ENCODE peak calls at places on chromosome 11, in seven cellular contexts. One of them, this sample, is unnamed.

GRCh38 chr11:134283461-134284230 is 7.5 kb downstream of the GLB1L3 start:
- DNase-seq in IMR-90: no peak
- DNase-seq in AG04450: no peak
- DNase-seq in HCT116: no peak
- DNase-seq in right atrium auricular region: peak
- DNase-seq in MM.1S: no peak
- DNase-seq in K562: no peak
- DNase-seq in this sample: no peak

GRCh38 chr11:73404048-73404447 is 27.8 kb downstream of the RELT start:
- DNase-seq in IMR-90: peak
- DNase-seq in AG04450: no peak
- DNase-seq in HCT116: peak
- DNase-seq in right atrium auricular region: no peak
- DNase-seq in MM.1S: no peak
- DNase-seq in K562: peak
- DNase-seq in this sample: peak

GRCh38 chr11:789951-790350 is at the start of gene CEND1:
- DNase-seq in IMR-90: peak
- DNase-seq in AG04450: no peak
- DNase-seq in HCT116: no peak
- DNase-seq in right atrium auricular region: no peak
- DNase-seq in MM.1S: peak
- DNase-seq in K562: peak
- DNase-seq in this sample: no peak

GRCh38 chr11:9005087-9005486 is 1.3 kb upstream of the NRIP3 start:
- DNase-seq in IMR-90: no peak
- DNase-seq in AG04450: no peak
- DNase-seq in HCT116: no peak
- DNase-seq in right atrium auricular region: no peak
- DNase-seq in MM.1S: no peak
- DNase-seq in K562: no peak
- DNase-seq in this sample: no peak

GRCh38 chr11:64799256-64799924 is 3.6 kb downstream of the MAP4K2 start:
- DNase-seq in IMR-90: no peak
- DNase-seq in AG04450: no peak
- DNase-seq in HCT116: no peak
- DNase-seq in right atrium auricular region: no peak
- DNase-seq in MM.1S: no peak
- DNase-seq in K562: no peak
- DNase-seq in this sample: no peak

GRCh38 chr11:66366844-66367477 is 4.6 kb downstream of the SLC29A2 start:
- DNase-seq in IMR-90: no peak
- DNase-seq in AG04450: no peak
- DNase-seq in HCT116: no peak
- DNase-seq in right atrium auricular region: no peak
- DNase-seq in MM.1S: no peak
- DNase-seq in K562: no peak
- DNase-seq in this sample: no peak

GRCh38 chr11:26507229-26507628 is 64.8 kb downstream of the MUC15 start:
- DNase-seq in IMR-90: no peak
- DNase-seq in AG04450: no peak
- DNase-seq in HCT116: no peak
- DNase-seq in right atrium auricular region: no peak
- DNase-seq in MM.1S: no peak
- DNase-seq in K562: no peak
- DNase-seq in this sample: no peak

GRCh38 chr11:99687320-99687719 is 666.6 kb downstream of the CNTN5 start:
- DNase-seq in IMR-90: no peak
- DNase-seq in AG04450: no peak
- DNase-seq in HCT116: no peak
- DNase-seq in right atrium auricular region: no peak
- DNase-seq in MM.1S: no peak
- DNase-seq in K562: no peak
- DNase-seq in this sample: no peak

GRCh38 chr11:66299189-66299588 is 7.5 kb downstream of the TMEM151A start:
- DNase-seq in IMR-90: no peak
- DNase-seq in AG04450: no peak
- DNase-seq in HCT116: no peak
- DNase-seq in right atrium auricular region: no peak
- DNase-seq in MM.1S: no peak
- DNase-seq in K562: no peak
- DNase-seq in this sample: no peak

GRCh38 chr11:9662273-9662672 is 1.6 kb upstream of the SWAP70 start:
- DNase-seq in IMR-90: no peak
- DNase-seq in AG04450: no peak
- DNase-seq in HCT116: no peak
- DNase-seq in right atrium auricular region: no peak
- DNase-seq in MM.1S: no peak
- DNase-seq in K562: no peak
- DNase-seq in this sample: no peak

DNA sequence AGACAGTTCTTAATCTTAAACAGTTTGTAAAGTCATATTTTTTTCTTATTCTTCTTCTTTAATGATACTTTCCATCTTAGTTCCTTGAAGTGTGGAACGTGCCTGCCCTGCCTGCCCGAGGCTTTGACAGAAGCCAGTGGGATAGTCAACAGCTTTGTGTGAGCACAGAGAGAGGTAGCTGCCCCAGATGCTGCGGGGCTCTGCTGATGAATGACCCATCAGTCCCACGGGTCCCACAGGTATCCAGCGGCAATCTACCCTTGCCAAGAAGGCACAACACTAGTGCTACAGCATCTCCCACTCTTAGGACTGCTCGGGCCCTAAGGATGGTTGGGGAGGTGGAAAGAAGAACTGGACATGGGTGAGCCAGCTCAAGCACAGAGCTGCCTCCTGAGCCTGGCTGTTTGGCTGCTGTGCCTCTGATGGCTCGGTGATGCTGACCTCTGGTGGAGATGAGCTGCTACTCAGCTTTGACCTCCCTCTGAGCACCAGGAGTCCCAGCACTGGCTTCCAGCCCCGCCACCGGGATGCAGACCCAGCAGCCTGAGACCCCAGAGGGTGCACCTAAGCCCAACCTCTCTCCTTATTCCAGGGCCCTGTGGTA is 11.8 kb upstream of the APLNR start:
- DNase-seq in IMR-90: peak
- DNase-seq in AG04450: peak
- DNase-seq in HCT116: peak
- DNase-seq in right atrium auricular region: peak
- DNase-seq in MM.1S: peak
- DNase-seq in K562: peak
- DNase-seq in this sample: peak
- TF ChIP-seq CTCF in IMR-90: peak
- TF ChIP-seq CTCF in AG04450: peak
- TF ChIP-seq CTCF in HCT116: peak
- TF ChIP-seq CTCF in right atrium auricular region: peak
- TF ChIP-seq CTCF in MM.1S: peak
- TF ChIP-seq CTCF in K562: peak
- TF ChIP-seq CTCF in this sample: peak

GRCh38 chr11:126105748-126106080 is 43.0 kb upstream of the CDON start:
- DNase-seq in IMR-90: no peak
- DNase-seq in AG04450: no peak
- DNase-seq in HCT116: no peak
- DNase-seq in right atrium auricular region: no peak
- DNase-seq in MM.1S: no peak
- DNase-seq in K562: no peak
- DNase-seq in this sample: no peak

GRCh38 chr11:126104420-126104819 is 41.8 kb upstream of the CDON start:
- DNase-seq in IMR-90: no peak
- DNase-seq in AG04450: no peak
- DNase-seq in HCT116: no peak
- DNase-seq in right atrium auricular region: no peak
- DNase-seq in MM.1S: peak
- DNase-seq in K562: no peak
- DNase-seq in this sample: no peak

GRCh38 chr11:126103150-126103549 is 40.5 kb upstream of the CDON start:
- DNase-seq in IMR-90: no peak
- DNase-seq in AG04450: no peak
- DNase-seq in HCT116: no peak
- DNase-seq in right atrium auricular region: no peak
- DNase-seq in MM.1S: no peak
- DNase-seq in K562: no peak
- DNase-seq in this sample: no peak

GRCh38 chr11:126106929-126107328 is 44.3 kb upstream of the CDON start:
- DNase-seq in IMR-90: no peak
- DNase-seq in AG04450: no peak
- DNase-seq in HCT116: no peak
- DNase-seq in right atrium auricular region: no peak
- DNase-seq in MM.1S: no peak
- DNase-seq in K562: no peak
- DNase-seq in this sample: no peak

DNA sequence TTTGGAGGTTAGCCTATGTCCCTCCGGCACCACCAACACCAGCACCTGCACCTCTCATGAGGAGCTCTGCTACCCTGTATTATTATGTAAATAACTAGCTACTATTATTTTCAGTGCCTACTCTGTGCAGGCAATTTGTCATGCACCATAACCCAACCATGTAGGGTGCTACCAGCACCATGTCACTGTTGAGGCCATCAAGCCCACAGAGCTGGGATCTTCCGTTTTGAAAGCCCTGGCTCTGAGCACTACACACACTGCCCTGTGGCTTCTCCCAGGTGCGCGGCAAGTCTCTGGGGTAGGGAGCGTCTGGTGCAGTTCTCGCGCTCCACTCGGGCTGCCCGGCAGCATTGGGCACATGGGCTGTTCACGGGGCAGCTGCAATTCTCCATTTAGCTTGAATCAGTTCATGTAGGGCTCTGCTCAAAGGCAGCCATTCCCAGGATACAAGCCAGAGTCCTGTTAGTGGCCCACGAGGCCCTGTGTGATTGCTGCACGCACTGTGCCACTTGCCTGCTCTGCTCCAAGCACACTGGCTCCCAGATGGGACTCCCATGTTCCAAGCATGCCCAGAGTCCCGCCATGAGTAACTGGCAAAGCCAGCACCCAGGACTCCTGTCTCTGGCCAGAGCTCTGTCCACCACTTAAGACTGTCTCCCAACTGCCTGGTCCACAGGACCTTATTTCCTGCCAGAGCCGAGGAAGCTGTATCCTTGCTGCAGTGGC is 42.5 kb upstream of the CDON start:
- DNase-seq in IMR-90: no peak
- DNase-seq in AG04450: no peak
- DNase-seq in HCT116: no peak
- DNase-seq in right atrium auricular region: no peak
- DNase-seq in MM.1S: no peak
- DNase-seq in K562: no peak
- DNase-seq in this sample: no peak
- H3K27ac ChIP-seq in IMR-90: no peak
- H3K27ac ChIP-seq in AG04450: no peak
- H3K27ac ChIP-seq in HCT116: no peak
- H3K27ac ChIP-seq in right atrium auricular region: no peak
- H3K27ac ChIP-seq in MM.1S: no peak
- H3K27ac ChIP-seq in K562: no peak
- H3K27ac ChIP-seq in this sample: no peak

GRCh38 chr11:47468598-47469214 is 19.8 kb upstream of the RAPSN start:
- DNase-seq in IMR-90: peak
- DNase-seq in AG04450: no peak
- DNase-seq in HCT116: no peak
- DNase-seq in right atrium auricular region: no peak
- DNase-seq in MM.1S: no peak
- DNase-seq in K562: no peak
- DNase-seq in this sample: no peak

GRCh38 chr11:47464479-47464878 is 15.5 kb upstream of the RAPSN start:
- DNase-seq in IMR-90: peak
- DNase-seq in AG04450: no peak
- DNase-seq in HCT116: no peak
- DNase-seq in right atrium auricular region: no peak
- DNase-seq in MM.1S: no peak
- DNase-seq in K562: no peak
- DNase-seq in this sample: peak

GRCh38 chr11:47466201-47466600 is 17.3 kb upstream of the RAPSN start:
- DNase-seq in IMR-90: peak
- DNase-seq in AG04450: no peak
- DNase-seq in HCT116: no peak
- DNase-seq in right atrium auricular region: no peak
- DNase-seq in MM.1S: no peak
- DNase-seq in K562: no peak
- DNase-seq in this sample: no peak

GRCh38 chr11:47467372-47467771 is 18.4 kb upstream of the RAPSN start:
- DNase-seq in IMR-90: no peak
- DNase-seq in AG04450: no peak
- DNase-seq in HCT116: no peak
- DNase-seq in right atrium auricular region: no peak
- DNase-seq in MM.1S: no peak
- DNase-seq in K562: no peak
- DNase-seq in this sample: no peak

DNA sequence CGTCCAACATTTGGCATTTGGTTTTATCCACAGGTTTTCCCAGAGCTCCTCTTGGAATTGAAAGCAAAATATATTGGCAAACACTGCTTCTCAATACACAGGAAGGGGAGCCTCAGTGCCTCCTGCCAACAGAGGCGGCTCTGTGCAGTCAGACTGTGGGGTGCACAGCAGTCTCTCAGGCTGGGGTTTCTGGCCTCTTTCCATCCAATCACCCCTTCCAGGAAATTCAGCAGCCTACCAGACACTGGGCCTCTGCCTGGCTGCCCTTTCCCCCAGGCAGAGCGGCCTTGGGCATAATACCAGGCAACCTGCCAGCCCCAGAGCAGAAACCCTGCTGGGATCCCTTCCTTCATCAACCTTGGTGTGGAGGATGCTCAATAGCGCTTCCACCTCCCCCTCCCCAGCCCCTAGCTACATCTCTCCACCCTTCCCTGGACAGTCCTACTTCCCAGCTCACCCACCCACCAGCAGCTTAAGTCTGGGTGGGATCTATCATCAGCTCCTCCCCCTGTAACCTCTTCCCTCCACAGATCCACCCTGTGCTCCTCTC is 17.8 kb upstream of the RAPSN start:
- DNase-seq in IMR-90: no peak
- DNase-seq in AG04450: no peak
- DNase-seq in HCT116: no peak
- DNase-seq in right atrium auricular region: no peak
- DNase-seq in MM.1S: no peak
- DNase-seq in K562: no peak
- DNase-seq in this sample: peak
- H3K4me3 ChIP-seq in IMR-90: no peak
- H3K4me3 ChIP-seq in AG04450: no peak
- H3K4me3 ChIP-seq in HCT116: no peak
- H3K4me3 ChIP-seq in right atrium auricular region: no peak
- H3K4me3 ChIP-seq in MM.1S: no peak
- H3K4me3 ChIP-seq in K562: no peak
- H3K4me3 ChIP-seq in this sample: no peak

GRCh38 chr11:32379714-32380113 is 55.6 kb downstream of the WT1 start:
- DNase-seq in IMR-90: no peak
- DNase-seq in AG04450: no peak
- DNase-seq in HCT116: no peak
- DNase-seq in right atrium auricular region: no peak
- DNase-seq in MM.1S: no peak
- DNase-seq in K562: no peak
- DNase-seq in this sample: no peak
- TF ChIP-seq CTCF in IMR-90: no peak
- TF ChIP-seq CTCF in AG04450: no peak
- TF ChIP-seq CTCF in HCT116: no peak
- TF ChIP-seq CTCF in right atrium auricular region: no peak
- TF ChIP-seq CTCF in MM.1S: no peak
- TF ChIP-seq CTCF in K562: no peak
- TF ChIP-seq CTCF in this sample: no peak

GRCh38 chr11:69011624-69012091 is 1.4 kb downstream of the MRGPRF start:
- DNase-seq in IMR-90: no peak
- DNase-seq in AG04450: no peak
- DNase-seq in HCT116: no peak
- DNase-seq in right atrium auricular region: no peak
- DNase-seq in MM.1S: no peak
- DNase-seq in K562: no peak
- DNase-seq in this sample: no peak
- H3K27ac ChIP-seq in IMR-90: peak
- H3K27ac ChIP-seq in AG04450: peak
- H3K27ac ChIP-seq in HCT116: peak
- H3K27ac ChIP-seq in right atrium auricular region: peak
- H3K27ac ChIP-seq in MM.1S: no peak
- H3K27ac ChIP-seq in K562: no peak
- H3K27ac ChIP-seq in this sample: no peak